ENCODE peak calls at places on chromosomes 5 and 9, in six cellular contexts. M, L, V, A, T and Y are unnamed samples.

GRCh38 chr5:169723103-169723831 is 86.2 kb downstream of the DOCK2 start:
- DNase-seq in A (no peak), V (no peak), M (no peak), L (no peak), T (no peak), Y (no peak)

GRCh38 chr9:113436753-113437515 is 26.4 kb downstream of the C9orf43 start:
- DNase-seq in T (no peak), A (no peak), V (no peak), L (no peak), M (no peak), Y (peak; percentile 17)

GRCh38 chr5:91469517-91470165 is 86.5 kb upstream of the ARRDC3 start:
- DNase-seq in M (no peak), L (no peak), A (no peak), T (no peak), V (peak; percentile 23), Y (peak; percentile 12)

GRCh38 chr5:138109463-138110265 is 25.8 kb downstream of the WNT8A start:
- DNase-seq in M (no peak), T (no peak), V (no peak), L (no peak), A (no peak), Y (peak; percentile 12)

GRCh38 chr9:70406446-70406862 is 8.0 kb downstream of the KLF9 start:
- DNase-seq in V (no peak), M (peak; percentile 31), T (no peak), L (peak; percentile 14), A (no peak), Y (peak; percentile 52)

GRCh38 chr9:121207371-121207940 is 5.8 kb upstream of the RAB14 start:
- DNase-seq in M (peak; percentile 68), A (no peak), L (peak; percentile 75), V (no peak), T (no peak), Y (no peak)

GRCh38 chr5:77629553-77630245 is 8.8 kb downstream of the OTP start:
- DNase-seq in M (no peak), V (no peak), L (peak; percentile 77), A (no peak), T (peak; percentile 81), Y (no peak)

GRCh38 chr9:108756746-108757490 is 98.9 kb downstream of the ACTL7B start:
- DNase-seq in V (peak; percentile 31), A (no peak), M (no peak), L (no peak), T (no peak), Y (no peak)

GRCh38 chr9:28720746-28721145 is 1147.5 kb upstream of the C9orf72 start:
- DNase-seq in V (peak; percentile 91), A (no peak), T (no peak), L (no peak), M (no peak), Y (no peak)

GRCh38 chr5:53023969-53024368 is 34.8 kb downstream of the ITGA2 start:
- DNase-seq in M (peak; percentile 24), L (peak; percentile 43), T (no peak), A (no peak), V (no peak), Y (peak; percentile 72)

GRCh38 chr9:89661391-89661949 is 56.7 kb downstream of the GADD45G start:
- DNase-seq in L (no peak), M (no peak), V (no peak), A (no peak), T (peak; percentile 75), Y (no peak)
- H3K4me3 ChIP-seq in L (no peak overlapping the region), M (no peak overlapping the region), V (no peak overlapping the region), A (no peak overlapping the region), T (no peak overlapping the region), Y (no peak overlapping the region)

DNA sequence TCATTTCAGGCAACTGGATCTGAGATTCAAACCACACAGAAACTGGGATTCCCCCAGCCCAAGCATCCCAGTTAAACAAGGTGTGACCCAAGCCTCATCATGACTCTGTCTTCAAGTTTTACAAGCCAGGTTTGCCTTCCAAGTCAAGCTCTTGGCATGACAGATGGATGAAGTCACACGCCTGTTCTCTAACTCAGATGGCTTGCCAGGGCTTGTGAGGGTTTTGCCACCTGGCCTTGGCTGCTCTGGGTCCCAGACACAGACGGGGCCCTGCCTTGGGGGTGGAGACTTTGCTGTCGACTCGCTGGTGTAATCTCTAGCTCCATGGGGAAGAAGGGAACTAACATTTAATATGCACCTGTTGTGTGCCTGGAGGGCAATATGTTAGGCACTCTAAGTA is 95.8 kb upstream of the RARS1 start:
- DNase-seq in V (no peak), M (no peak), L (no peak), T (no peak), A (no peak), Y (no peak)
- H3K4me3 ChIP-seq in V (no peak overlapping the region), M (no peak overlapping the region), L (no peak overlapping the region), T (no peak overlapping the region), A (no peak overlapping the region), Y (no peak overlapping the region)

GRCh38 chr5:150217874-150218692 is 28.2 kb downstream of the SLC6A7 start:
- DNase-seq in A (peak; percentile 52), V (peak; percentile 88), T (peak; percentile 86), L (peak; percentile 87), M (peak; percentile 78), Y (peak; percentile 80)

GRCh38 chr5:150217041-150217440 is 27.2 kb downstream of the SLC6A7 start:
- DNase-seq in V (no peak), A (no peak), M (no peak), T (peak; percentile 45), L (no peak), Y (no peak)

GRCh38 chr5:150214289-150214688 is 24.4 kb downstream of the SLC6A7 start:
- DNase-seq in L (no peak), T (peak; percentile 43), M (no peak), V (no peak), A (no peak), Y (peak; percentile 16)

GRCh38 chr5:150218693-150219035 is 28.8 kb downstream of the SLC6A7 start:
- DNase-seq in T (peak; percentile 36), A (no peak), M (no peak), V (no peak), L (no peak), Y (no peak)

DNA sequence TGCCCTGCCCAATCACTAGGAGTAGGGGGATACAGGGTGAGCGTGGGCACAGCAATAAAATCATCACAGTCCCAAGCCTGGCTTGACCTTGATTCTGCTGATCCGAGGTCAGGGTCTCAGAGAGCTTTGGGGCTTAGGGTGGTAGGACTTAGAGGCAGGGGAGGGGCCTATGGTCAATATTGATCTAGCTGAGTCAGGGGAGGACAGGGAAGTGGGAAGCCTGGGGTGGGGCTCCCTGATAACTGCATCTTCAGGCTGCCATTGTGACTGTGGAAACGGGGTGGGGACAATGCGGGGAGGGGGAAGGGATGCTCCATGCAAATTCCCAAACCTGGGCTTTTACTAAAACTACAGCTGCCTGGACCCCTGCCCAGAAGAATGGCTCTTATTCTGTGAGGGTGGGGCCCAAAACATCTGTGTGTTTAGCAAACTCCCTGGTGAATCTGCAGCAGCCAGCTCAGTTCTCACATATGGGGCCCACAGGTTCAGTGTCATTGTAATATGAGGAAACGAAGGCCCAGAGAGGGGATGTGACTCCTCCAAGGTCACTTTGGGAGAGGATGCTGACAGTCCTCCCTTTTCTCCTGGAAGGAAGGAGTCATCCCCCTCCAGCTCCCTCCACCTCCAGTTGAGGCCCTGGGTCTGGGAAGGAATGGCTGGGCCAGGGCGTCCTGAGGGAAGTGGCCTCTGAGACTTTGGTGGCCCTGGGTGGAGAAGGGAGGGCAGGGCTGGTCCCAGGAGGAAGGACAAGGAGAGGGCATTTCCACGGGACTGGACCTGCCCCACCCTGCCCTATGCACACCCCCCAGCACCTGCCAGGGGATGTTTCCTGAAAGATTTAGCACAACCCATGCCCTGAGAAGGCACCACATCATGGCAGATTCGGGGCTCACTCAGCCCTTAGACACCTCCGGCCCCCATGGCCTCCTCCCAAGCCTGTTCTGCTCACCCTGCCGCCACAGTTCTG is 26.4 kb downstream of the SLC6A7 start:
- DNase-seq in T (peak; percentile 47), L (no peak), A (no peak), M (no peak), V (no peak), Y (no peak)
- H3K4me3 ChIP-seq in T (no peak overlapping the region), L (no peak overlapping the region), A (no peak overlapping the region), M (no peak overlapping the region), V (no peak overlapping the region), Y (no peak overlapping the region)

GRCh38 chr5:96973561-96974401 is 37.9 kb downstream of the LNPEP start:
- DNase-seq in T (no peak), A (no peak), L (no peak), M (peak; percentile 67), V (no peak), Y (no peak)
- H3K4me3 ChIP-seq in T (no peak overlapping the region), A (peak overlapping the region; percentile 21), L (no peak overlapping the region), M (peak overlapping the region; percentile 85), V (no peak overlapping the region), Y (no peak overlapping the region)

GRCh38 chr9:19284729-19285128 is 54.2 kb downstream of the DENND4C start:
- DNase-seq in L (no peak), M (no peak), T (no peak), A (no peak), V (no peak), Y (no peak)
- H3K4me3 ChIP-seq in L (no peak overlapping the region), M (no peak overlapping the region), T (no peak overlapping the region), A (no peak overlapping the region), V (no peak overlapping the region), Y (no peak overlapping the region)

DNA sequence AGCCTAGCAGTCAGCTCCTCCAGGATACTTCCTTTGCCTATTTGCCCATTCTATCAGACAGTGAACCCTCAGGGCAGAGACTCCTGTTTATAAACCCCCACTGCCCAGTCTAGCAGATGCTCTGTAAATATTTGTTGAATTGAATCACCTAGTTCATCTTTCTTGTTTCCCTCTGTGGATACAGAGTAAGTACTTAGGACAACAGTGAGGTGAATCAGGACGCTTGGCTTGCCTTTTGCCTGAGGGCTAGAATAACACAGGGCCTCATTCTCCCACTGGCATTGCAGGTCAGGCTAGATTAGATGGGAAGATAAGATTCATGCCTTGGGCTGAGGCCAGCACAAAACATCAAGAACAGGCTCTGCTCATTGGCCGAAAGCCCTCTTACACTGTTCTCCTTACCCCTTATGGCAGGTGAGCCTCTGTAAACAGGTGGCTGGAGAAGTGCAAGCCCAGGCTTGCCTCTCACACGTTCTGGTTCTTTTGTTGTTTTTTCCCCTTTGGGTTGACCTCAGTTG is 22.2 kb downstream of the TNFSF8 start:
- DNase-seq in L (peak; percentile 38), A (no peak), M (peak; percentile 86), T (no peak), V (no peak), Y (peak; percentile 47)
- H3K4me3 ChIP-seq in L (no peak overlapping the region), A (peak overlapping the region; percentile 10), M (peak overlapping the region; percentile 66), T (no peak overlapping the region), V (no peak overlapping the region), Y (no peak overlapping the region)

GRCh38 chr9:34590376-34591090 is 1.0 kb upstream of the CNTFR start:
- DNase-seq in M (no peak), T (no peak), A (no peak), L (no peak), V (peak; percentile 44), Y (no peak)

GRCh38 chr9:34591911-34592866 is 2.7 kb upstream of the CNTFR start:
- DNase-seq in V (no peak), L (no peak), T (no peak), M (no peak), A (no peak), Y (no peak)

GRCh38 chr9:34592895-34593601 is 3.5 kb upstream of the CNTFR start:
- DNase-seq in L (no peak), A (no peak), T (no peak), M (no peak), V (no peak), Y (no peak)

GRCh38 chr9:34589656-34590375 is at the start of gene CNTFR:
- DNase-seq in M (no peak), V (peak; percentile 58), L (no peak), T (no peak), A (no peak), Y (no peak)

GRCh38 chr9:34591091-34591910 is 1.8 kb upstream of the CNTFR start:
- DNase-seq in L (peak; percentile 75), M (peak; percentile 64), A (peak; percentile 48), T (peak; percentile 98), V (peak; percentile 74), Y (peak; percentile 61)
- H3K4me3 ChIP-seq in L (no peak overlapping the region), M (peak overlapping the region; percentile 44), A (peak overlapping the region; percentile 71), T (peak overlapping the region; percentile 4), V (peak overlapping the region; percentile 37), Y (no peak overlapping the region)

GRCh38 chr5:150789943-150790611 is 11.5 kb downstream of the SMIM3 start:
- DNase-seq in L (peak; percentile 74), M (peak; percentile 72), A (peak; percentile 62), V (peak; percentile 96), T (no peak), Y (peak; percentile 99)
- H3K4me3 ChIP-seq in L (peak overlapping the region; percentile 6), M (no peak overlapping the region), A (no peak overlapping the region), V (no peak overlapping the region), T (no peak overlapping the region), Y (no peak overlapping the region)